ENCODE peak calls at places on chromosomes 13 and 19, in eight cellular contexts. T is adrenal gland, B is thoracic aorta, R is heart left ventricle, P is epithelial cell of esophagus, X is HepG2, E is GM12864, G is A549. Q is an unnamed sample.

GRCh38 chr19:42290523-42291436 is 11.2 kb upstream of the PRR19 start:
- DNase-seq in T (peak), B (no peak), R (no peak), P (no peak), X (peak), E (no peak), G (peak), Q (no peak)

GRCh38 chr13:73981595-73981994 is 152.6 kb downstream of the KLF12 start:
- DNase-seq in T (no peak), B (no peak), R (no peak), P (no peak), X (no peak), E (no peak), G (no peak), Q (no peak)

GRCh38 chr19:37977992-37978391 is 71.0 kb downstream of the SIPA1L3 start:
- DNase-seq in T (no peak), B (no peak), R (no peak), P (peak), X (no peak), E (no peak), G (no peak), Q (peak)

GRCh38 chr13:21871919-21872318 is 201.0 kb downstream of the FGF9 start:
- DNase-seq in T (no peak), B (no peak), R (no peak), P (no peak), X (no peak), E (no peak), G (no peak), Q (no peak)

GRCh38 chr19:51366999-51367564 is 894 bp upstream of the ETFB start:
- DNase-seq in T (no peak), B (no peak), R (peak), P (no peak), X (no peak), E (no peak), G (no peak), Q (no peak)

GRCh38 chr19:47741544-47742125 is 3.7 kb upstream of the NOP53 start:
- DNase-seq in T (no peak), B (no peak), R (no peak), P (no peak), X (no peak), E (no peak), G (no peak), Q (no peak)

GRCh38 chr13:33110713-33111413 is 94.6 kb downstream of the KL start:
- DNase-seq in T (no peak), B (no peak), R (peak), P (no peak), X (no peak), E (no peak), G (no peak), Q (no peak)

GRCh38 chr19:46296722-46297431 is at the start of gene HIF3A:
- DNase-seq in T (peak), B (no peak), R (peak), P (no peak), X (no peak), E (no peak), G (no peak), Q (no peak)

GRCh38 chr13:114166381-114167131 is 12.5 kb upstream of the CFAP97D2 start:
- DNase-seq in T (no peak), B (no peak), R (peak), P (no peak), X (no peak), E (no peak), G (no peak), Q (no peak)

GRCh38 chr19:37513397-37513796 is 6.7 kb downstream of the ZNF793 start:
- DNase-seq in T (no peak), B (no peak), R (no peak), P (no peak), X (no peak), E (no peak), G (no peak), Q (no peak)

GRCh38 chr19:17522988-17523872 is 11.8 kb downstream of the PGLS start:
- DNase-seq in T (no peak), B (no peak), R (peak), P (no peak), X (no peak), E (peak), G (no peak), Q (no peak)

GRCh38 chr13:105116966-105117365 is 1418.5 kb downstream of the EFNB2 start:
- DNase-seq in T (no peak), B (no peak), R (no peak), P (no peak), X (no peak), E (no peak), G (no peak), Q (no peak)

GRCh38 chr19:55080121-55080914 is 4.6 kb downstream of the EPS8L1 start:
- DNase-seq in T (peak), B (no peak), R (peak), P (peak), X (peak), E (peak), G (peak), Q (no peak)

GRCh38 chr19:55082023-55082851 is 6.6 kb downstream of the EPS8L1 start:
- DNase-seq in T (no peak), B (no peak), R (no peak), P (peak), X (no peak), E (peak), G (peak), Q (no peak)

GRCh38 chr19:55083004-55083850 is 7.6 kb downstream of the EPS8L1 start:
- DNase-seq in T (no peak), B (no peak), R (no peak), P (no peak), X (no peak), E (no peak), G (no peak), Q (no peak)

GRCh38 chr19:55080915-55081772 is 5.5 kb downstream of the EPS8L1 start:
- DNase-seq in T (peak), B (no peak), R (peak), P (peak), X (peak), E (peak), G (peak), Q (no peak)

DNA sequence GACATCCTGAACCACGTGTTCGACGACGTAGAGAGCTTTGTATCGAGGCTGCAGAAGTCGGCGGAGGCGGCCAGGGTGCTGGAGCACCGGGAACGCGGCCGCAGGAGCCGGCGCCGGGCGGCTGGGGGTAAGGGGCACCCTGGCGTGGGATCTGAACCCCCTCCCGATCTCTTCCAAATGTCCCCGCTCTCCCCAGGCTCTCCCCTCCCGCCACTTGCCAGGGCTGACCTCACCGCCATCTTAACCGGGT is 6.0 kb downstream of the EPS8L1 start:
- DNase-seq in T (no peak), B (no peak), R (no peak), P (no peak), X (no peak), E (no peak), G (no peak), Q (no peak)
- H3K4me3 ChIP-seq in T (no peak), B (peak), R (peak), P (no peak), X (peak), E (peak), G (peak), Q (no peak)

DNA sequence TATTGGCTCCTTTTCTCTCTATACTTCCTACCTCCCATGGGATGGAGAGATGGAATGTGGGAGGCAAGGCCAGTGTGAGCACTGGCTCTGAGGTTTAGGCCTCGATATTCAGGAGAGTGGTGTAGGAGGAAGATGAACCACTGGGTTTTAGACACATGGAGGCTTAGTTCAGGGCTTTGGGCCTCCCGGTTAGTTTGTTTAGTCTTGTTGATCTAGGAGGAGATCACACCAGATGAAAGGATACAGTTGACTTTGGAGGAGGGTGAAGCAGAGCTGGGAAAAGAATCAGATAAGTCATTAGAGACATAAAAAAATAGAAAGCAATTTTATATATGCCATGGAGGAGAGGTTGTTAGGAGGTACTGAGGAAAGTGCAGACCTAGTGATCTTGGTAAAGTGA is 30.9 kb downstream of the RNASEH2B start:
- DNase-seq in T (no peak), B (no peak), R (no peak), P (no peak), X (peak), E (no peak), G (no peak), Q (no peak)
- TF ChIP-seq CTCF in T (no peak), B (no peak), R (no peak), P (no peak), X (no peak), E (no peak), G (no peak), Q (no peak)

GRCh38 chr19:44725684-44726083 is 22.8 kb upstream of the BCL3 start:
- DNase-seq in T (no peak), B (no peak), R (no peak), P (no peak), X (no peak), E (no peak), G (peak), Q (no peak)

GRCh38 chr19:44722131-44723121 is 23.5 kb downstream of the CEACAM16 start:
- DNase-seq in T (no peak), B (no peak), R (no peak), P (no peak), X (no peak), E (no peak), G (no peak), Q (no peak)

GRCh38 chr19:44723952-44724319 is 24.6 kb upstream of the BCL3 start:
- DNase-seq in T (peak), B (peak), R (peak), P (peak), X (peak), E (no peak), G (peak), Q (no peak)

GRCh38 chr19:44725251-44725650 is 23.3 kb upstream of the BCL3 start:
- DNase-seq in T (no peak), B (no peak), R (no peak), P (no peak), X (peak), E (no peak), G (peak), Q (no peak)

GRCh38 chr19:44723299-44723951 is 24.5 kb downstream of the CEACAM16 start:
- DNase-seq in T (no peak), B (no peak), R (no peak), P (no peak), X (no peak), E (no peak), G (no peak), Q (no peak)
- H3K4me3 ChIP-seq in T (no peak), B (no peak), R (no peak), P (no peak), X (peak), E (no peak), G (no peak), Q (no peak)

GRCh38 chr19:6181119-6181518 is 45.7 kb downstream of the ACSBG2 start:
- DNase-seq in T (no peak), B (no peak), R (no peak), P (no peak), X (no peak), E (no peak), G (no peak), Q (no peak)
- TF ChIP-seq CTCF in T (no peak), B (no peak), R (no peak), P (no peak), X (no peak), E (no peak), G (no peak), Q (no peak)

DNA sequence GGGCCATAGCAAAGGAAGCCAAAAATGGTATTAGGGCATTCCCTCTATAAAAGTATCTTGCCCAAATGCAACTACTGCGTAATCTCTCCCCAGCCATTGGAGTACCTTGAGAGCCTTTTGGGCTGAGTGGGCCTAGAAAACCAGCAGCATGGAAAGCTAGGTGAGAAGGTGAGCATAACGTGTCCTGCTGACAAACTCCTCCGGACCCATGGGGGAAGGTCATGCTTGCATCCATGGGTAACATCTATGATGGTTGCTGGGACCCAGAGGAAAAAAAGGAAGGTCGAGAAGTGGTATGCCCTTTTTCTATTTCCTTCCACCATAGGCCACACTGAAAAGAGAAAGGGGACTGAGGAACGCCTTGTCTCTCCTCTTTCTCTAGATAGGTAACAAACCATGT is 57.4 kb downstream of the ZNF728 start:
- DNase-seq in T (no peak), B (no peak), R (no peak), P (peak), X (no peak), E (no peak), G (no peak), Q (no peak)
- H3K4me3 ChIP-seq in T (no peak), B (no peak), R (no peak), P (no peak), X (no peak), E (no peak), G (no peak), Q (no peak)

DNA sequence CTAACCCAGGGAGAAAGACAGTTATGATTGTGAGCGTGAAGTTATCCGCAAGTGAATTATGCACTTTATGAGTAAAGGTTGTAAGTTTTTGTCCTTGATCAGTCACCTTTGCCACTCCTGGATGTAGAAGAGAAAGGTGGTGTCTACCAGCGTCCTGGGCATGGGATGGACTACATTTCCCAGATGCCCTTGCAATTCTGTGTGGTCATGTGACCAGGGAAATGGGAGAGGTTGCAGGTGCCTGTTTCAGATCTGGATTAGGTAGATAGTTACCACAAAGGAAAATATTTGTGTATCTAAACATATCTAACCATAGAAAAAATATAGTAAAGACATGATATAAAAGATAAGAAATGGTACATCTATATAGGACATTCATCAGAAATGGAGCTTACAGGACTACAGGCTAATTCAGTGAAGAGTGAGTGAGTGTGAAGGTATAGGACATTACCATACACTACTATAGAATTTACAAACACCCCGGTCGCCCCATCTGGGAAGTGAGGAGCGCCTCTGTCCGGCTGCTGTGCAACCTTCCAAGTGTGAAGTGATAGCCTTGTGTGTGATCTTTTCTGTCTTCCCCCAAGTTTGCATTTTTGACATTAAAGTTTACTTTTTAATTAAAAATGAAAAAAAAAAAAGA is 51.6 kb upstream of the CACNA1A start:
- DNase-seq in T (no peak), B (no peak), R (no peak), P (peak), X (no peak), E (no peak), G (no peak), Q (no peak)
- TF ChIP-seq CTCF in T (no peak), B (no peak), R (no peak), P (no peak), X (no peak), E (no peak), G (no peak), Q (no peak)

GRCh38 chr19:14434543-14435319 is 1.6 kb downstream of the PKN1 start:
- DNase-seq in T (peak), B (peak), R (peak), P (peak), X (peak), E (no peak), G (no peak), Q (peak)
- H3K4me3 ChIP-seq in T (no peak), B (peak), R (peak), P (no peak), X (peak), E (no peak), G (peak), Q (peak)